ENCODE peak calls at places on chromosomes 4 and X, in seven cellular contexts. One of them, this sample, is unnamed.

GRCh38 chr4:85370400-85371032 is 104.4 kb upstream of the ARHGAP24 start:
- DNase-seq in amygdala: peak; percentile 3
- DNase-seq in kidney epithelial cell: peak; percentile 7
- DNase-seq in mesenchymal stem cell: peak; percentile 65
- DNase-seq in left cardiac atrium: peak; percentile 22
- DNase-seq in neural progenitor cell: peak; percentile 67
- DNase-seq in cardiac fibroblast: peak; percentile 58
- DNase-seq in this sample: peak; percentile 67

GRCh38 chr4:176538217-176538925 is 218.6 kb downstream of the SPCS3 start:
- DNase-seq in amygdala: no peak
- DNase-seq in kidney epithelial cell: peak; percentile 56
- DNase-seq in mesenchymal stem cell: peak; percentile 90
- DNase-seq in left cardiac atrium: no peak
- DNase-seq in neural progenitor cell: no peak
- DNase-seq in cardiac fibroblast: peak; percentile 71
- DNase-seq in this sample: no peak

GRCh38 chrX:1165535-1166196 is 46.8 kb downstream of the CRLF2 start:
- DNase-seq in amygdala: no peak
- DNase-seq in kidney epithelial cell: no peak
- DNase-seq in mesenchymal stem cell: peak; percentile 50
- DNase-seq in left cardiac atrium: no peak
- DNase-seq in neural progenitor cell: peak; percentile 38
- DNase-seq in cardiac fibroblast: peak; percentile 0
- DNase-seq in this sample: peak; percentile 74

GRCh38 chr4:8439914-8440490 is 521 bp downstream of the ACOX3 start:
- DNase-seq in amygdala: no peak
- DNase-seq in kidney epithelial cell: no peak
- DNase-seq in mesenchymal stem cell: no peak
- DNase-seq in left cardiac atrium: no peak
- DNase-seq in neural progenitor cell: peak; percentile 38
- DNase-seq in cardiac fibroblast: peak; percentile 43
- DNase-seq in this sample: peak; percentile 43

GRCh38 chrX:17409566-17410290 is 34.7 kb downstream of the NHS start:
- DNase-seq in amygdala: no peak
- DNase-seq in kidney epithelial cell: no peak
- DNase-seq in mesenchymal stem cell: no peak
- DNase-seq in left cardiac atrium: no peak
- DNase-seq in neural progenitor cell: peak; percentile 11
- DNase-seq in cardiac fibroblast: no peak
- DNase-seq in this sample: peak; percentile 42

GRCh38 chr4:52914051-52914605 is 52.0 kb downstream of the RASL11B start:
- DNase-seq in amygdala: no peak
- DNase-seq in kidney epithelial cell: no peak
- DNase-seq in mesenchymal stem cell: peak; percentile 37
- DNase-seq in left cardiac atrium: no peak
- DNase-seq in neural progenitor cell: no peak
- DNase-seq in cardiac fibroblast: peak; percentile 84
- DNase-seq in this sample: no peak

GRCh38 chr4:21090098-21090666 is 389.9 kb downstream of the PACRGL start:
- DNase-seq in amygdala: no peak
- DNase-seq in kidney epithelial cell: no peak
- DNase-seq in mesenchymal stem cell: no peak
- DNase-seq in left cardiac atrium: no peak
- DNase-seq in neural progenitor cell: no peak
- DNase-seq in cardiac fibroblast: no peak
- DNase-seq in this sample: no peak

GRCh38 chr4:11878241-11878640 is 449.5 kb upstream of the HS3ST1 start:
- DNase-seq in amygdala: no peak
- DNase-seq in kidney epithelial cell: no peak
- DNase-seq in mesenchymal stem cell: no peak
- DNase-seq in left cardiac atrium: no peak
- DNase-seq in neural progenitor cell: no peak
- DNase-seq in cardiac fibroblast: no peak
- DNase-seq in this sample: no peak

GRCh38 chr4:122480023-122480422 is 23.5 kb upstream of the IL2 start:
- DNase-seq in amygdala: no peak
- DNase-seq in kidney epithelial cell: no peak
- DNase-seq in mesenchymal stem cell: peak; percentile 63
- DNase-seq in left cardiac atrium: no peak
- DNase-seq in neural progenitor cell: no peak
- DNase-seq in cardiac fibroblast: peak; percentile 78
- DNase-seq in this sample: peak; percentile 3

GRCh38 chr4:126611900-126612299 is 1020.9 kb upstream of the INTU start:
- DNase-seq in amygdala: no peak
- DNase-seq in kidney epithelial cell: peak; percentile 7
- DNase-seq in mesenchymal stem cell: peak; percentile 33
- DNase-seq in left cardiac atrium: no peak
- DNase-seq in neural progenitor cell: no peak
- DNase-seq in cardiac fibroblast: peak; percentile 5
- DNase-seq in this sample: peak; percentile 11

GRCh38 chr4:114386637-114387233 is 211.9 kb upstream of the UGT8 start:
- DNase-seq in amygdala: no peak
- DNase-seq in kidney epithelial cell: no peak
- DNase-seq in mesenchymal stem cell: peak; percentile 51
- DNase-seq in left cardiac atrium: no peak
- DNase-seq in neural progenitor cell: peak; percentile 41
- DNase-seq in cardiac fibroblast: peak; percentile 63
- DNase-seq in this sample: peak; percentile 53

GRCh38 chrX:33126469-33126868 is 84.9 kb downstream of the DMD start:
- DNase-seq in amygdala: no peak
- DNase-seq in kidney epithelial cell: no peak
- DNase-seq in mesenchymal stem cell: no peak
- DNase-seq in left cardiac atrium: no peak
- DNase-seq in neural progenitor cell: no peak
- DNase-seq in cardiac fibroblast: no peak
- DNase-seq in this sample: no peak

GRCh38 chrX:47264507-47265173 is 31.8 kb downstream of the USP11 start:
- DNase-seq in amygdala: no peak
- DNase-seq in kidney epithelial cell: peak; percentile 39
- DNase-seq in mesenchymal stem cell: peak; percentile 54
- DNase-seq in left cardiac atrium: no peak
- DNase-seq in neural progenitor cell: no peak
- DNase-seq in cardiac fibroblast: peak; percentile 37
- DNase-seq in this sample: no peak

GRCh38 chr4:157121396-157121795 is 45.4 kb downstream of the GLRB start:
- DNase-seq in amygdala: no peak
- DNase-seq in kidney epithelial cell: no peak
- DNase-seq in mesenchymal stem cell: no peak
- DNase-seq in left cardiac atrium: no peak
- DNase-seq in neural progenitor cell: no peak
- DNase-seq in cardiac fibroblast: no peak
- DNase-seq in this sample: no peak

GRCh38 chr4:121156822-121157769 is 7.0 kb downstream of the TNIP3 start:
- DNase-seq in amygdala: no peak
- DNase-seq in kidney epithelial cell: no peak
- DNase-seq in mesenchymal stem cell: peak; percentile 54
- DNase-seq in left cardiac atrium: peak; percentile 33
- DNase-seq in neural progenitor cell: peak; percentile 77
- DNase-seq in cardiac fibroblast: peak; percentile 27
- DNase-seq in this sample: peak; percentile 66

GRCh38 chr4:152956650-152957436 is 20.7 kb downstream of the FHDC1 start:
- DNase-seq in amygdala: no peak
- DNase-seq in kidney epithelial cell: no peak
- DNase-seq in mesenchymal stem cell: peak; percentile 82
- DNase-seq in left cardiac atrium: no peak
- DNase-seq in neural progenitor cell: no peak
- DNase-seq in cardiac fibroblast: peak; percentile 21
- DNase-seq in this sample: peak; percentile 87

GRCh38 chr4:85756938-85757337 is 282.0 kb downstream of the ARHGAP24 start:
- DNase-seq in amygdala: no peak
- DNase-seq in kidney epithelial cell: no peak
- DNase-seq in mesenchymal stem cell: peak; percentile 62
- DNase-seq in left cardiac atrium: no peak
- DNase-seq in neural progenitor cell: peak; percentile 58
- DNase-seq in cardiac fibroblast: peak; percentile 82
- DNase-seq in this sample: peak; percentile 60

GRCh38 chr4:143524211-143524610 is 10.7 kb downstream of the SMARCA5 start:
- DNase-seq in amygdala: no peak
- DNase-seq in kidney epithelial cell: no peak
- DNase-seq in mesenchymal stem cell: no peak
- DNase-seq in left cardiac atrium: no peak
- DNase-seq in neural progenitor cell: no peak
- DNase-seq in cardiac fibroblast: no peak
- DNase-seq in this sample: no peak

GRCh38 chrX:45850197-45850774 is 649.6 kb upstream of the DIPK2B start:
- DNase-seq in amygdala: no peak
- DNase-seq in kidney epithelial cell: no peak
- DNase-seq in mesenchymal stem cell: peak; percentile 36
- DNase-seq in left cardiac atrium: no peak
- DNase-seq in neural progenitor cell: peak; percentile 36
- DNase-seq in cardiac fibroblast: no peak
- DNase-seq in this sample: peak; percentile 21

GRCh38 chr4:169039271-169039954 is 29.4 kb upstream of the CBR4 start:
- DNase-seq in amygdala: no peak
- DNase-seq in kidney epithelial cell: no peak
- DNase-seq in mesenchymal stem cell: no peak
- DNase-seq in left cardiac atrium: no peak
- DNase-seq in neural progenitor cell: no peak
- DNase-seq in cardiac fibroblast: no peak
- DNase-seq in this sample: no peak

GRCh38 chrX:134745636-134746378 is 87.5 kb upstream of the PLAC1 start:
- DNase-seq in amygdala: no peak
- DNase-seq in kidney epithelial cell: no peak
- DNase-seq in mesenchymal stem cell: no peak
- DNase-seq in left cardiac atrium: no peak
- DNase-seq in neural progenitor cell: no peak
- DNase-seq in cardiac fibroblast: no peak
- DNase-seq in this sample: no peak

GRCh38 chr4:77021614-77022089 is 54.1 kb downstream of the CCNI start:
- DNase-seq in amygdala: no peak
- DNase-seq in kidney epithelial cell: no peak
- DNase-seq in mesenchymal stem cell: peak; percentile 77
- DNase-seq in left cardiac atrium: no peak
- DNase-seq in neural progenitor cell: no peak
- DNase-seq in cardiac fibroblast: peak; percentile 96
- DNase-seq in this sample: no peak

GRCh38 chrX:65195621-65196020 is 219.4 kb upstream of the ZC4H2 start:
- DNase-seq in amygdala: no peak
- DNase-seq in kidney epithelial cell: no peak
- DNase-seq in mesenchymal stem cell: no peak
- DNase-seq in left cardiac atrium: no peak
- DNase-seq in neural progenitor cell: no peak
- DNase-seq in cardiac fibroblast: no peak
- DNase-seq in this sample: peak; percentile 11

GRCh38 chr4:62288803-62289541 is 1088.8 kb downstream of the ADGRL3 start:
- DNase-seq in amygdala: no peak
- DNase-seq in kidney epithelial cell: no peak
- DNase-seq in mesenchymal stem cell: peak; percentile 38
- DNase-seq in left cardiac atrium: no peak
- DNase-seq in neural progenitor cell: peak; percentile 42
- DNase-seq in cardiac fibroblast: no peak
- DNase-seq in this sample: no peak

GRCh38 chr4:173448919-173449641 is 50.2 kb upstream of the SCRG1 start:
- DNase-seq in amygdala: no peak
- DNase-seq in kidney epithelial cell: no peak
- DNase-seq in mesenchymal stem cell: no peak
- DNase-seq in left cardiac atrium: peak; percentile 25
- DNase-seq in neural progenitor cell: no peak
- DNase-seq in cardiac fibroblast: no peak
- DNase-seq in this sample: no peak

GRCh38 chr4:38715076-38715475 is 51.1 kb downstream of the KLF3 start:
- DNase-seq in amygdala: no peak
- DNase-seq in kidney epithelial cell: no peak
- DNase-seq in mesenchymal stem cell: no peak
- DNase-seq in left cardiac atrium: no peak
- DNase-seq in neural progenitor cell: no peak
- DNase-seq in cardiac fibroblast: no peak
- DNase-seq in this sample: no peak

GRCh38 chr4:91147067-91147466 is 1019.9 kb downstream of the CCSER1 start:
- DNase-seq in amygdala: no peak
- DNase-seq in kidney epithelial cell: no peak
- DNase-seq in mesenchymal stem cell: no peak
- DNase-seq in left cardiac atrium: no peak
- DNase-seq in neural progenitor cell: no peak
- DNase-seq in cardiac fibroblast: no peak
- DNase-seq in this sample: no peak

GRCh38 chr4:98289375-98289774 is 28.2 kb downstream of the RAP1GDS1 start:
- DNase-seq in amygdala: no peak
- DNase-seq in kidney epithelial cell: no peak
- DNase-seq in mesenchymal stem cell: no peak
- DNase-seq in left cardiac atrium: no peak
- DNase-seq in neural progenitor cell: no peak
- DNase-seq in cardiac fibroblast: no peak
- DNase-seq in this sample: no peak

GRCh38 chr4:6767341-6767724 is 15.2 kb upstream of the KIAA0232 start:
- DNase-seq in amygdala: no peak
- DNase-seq in kidney epithelial cell: no peak
- DNase-seq in mesenchymal stem cell: no peak
- DNase-seq in left cardiac atrium: no peak
- DNase-seq in neural progenitor cell: no peak
- DNase-seq in cardiac fibroblast: no peak
- DNase-seq in this sample: no peak

GRCh38 chrX:110795645-110796510 is at the start of gene CHRDL1:
- DNase-seq in amygdala: peak; percentile 1
- DNase-seq in kidney epithelial cell: no peak
- DNase-seq in mesenchymal stem cell: peak; percentile 13
- DNase-seq in left cardiac atrium: peak; percentile 29
- DNase-seq in neural progenitor cell: peak; percentile 50
- DNase-seq in cardiac fibroblast: no peak
- DNase-seq in this sample: peak; percentile 78

GRCh38 chr4:14529653-14530052 is 472.6 kb upstream of the CPEB2 start:
- DNase-seq in amygdala: no peak
- DNase-seq in kidney epithelial cell: no peak
- DNase-seq in mesenchymal stem cell: peak; percentile 57
- DNase-seq in left cardiac atrium: no peak
- DNase-seq in neural progenitor cell: peak; percentile 56
- DNase-seq in cardiac fibroblast: peak; percentile 20
- DNase-seq in this sample: no peak

GRCh38 chr4:52028970-52029369 is 8.8 kb upstream of the LRRC66 start:
- DNase-seq in amygdala: no peak
- DNase-seq in kidney epithelial cell: peak; percentile 31
- DNase-seq in mesenchymal stem cell: peak; percentile 54
- DNase-seq in left cardiac atrium: no peak
- DNase-seq in neural progenitor cell: no peak
- DNase-seq in cardiac fibroblast: peak; percentile 52
- DNase-seq in this sample: no peak

GRCh38 chr4:8744083-8744805 is 127.4 kb downstream of the HMX1 start:
- DNase-seq in amygdala: no peak
- DNase-seq in kidney epithelial cell: no peak
- DNase-seq in mesenchymal stem cell: no peak
- DNase-seq in left cardiac atrium: no peak
- DNase-seq in neural progenitor cell: no peak
- DNase-seq in cardiac fibroblast: no peak
- DNase-seq in this sample: peak; percentile 12

GRCh38 chr4:176189891-176190795 is 5.2 kb downstream of the SPATA4 start:
- DNase-seq in amygdala: no peak
- DNase-seq in kidney epithelial cell: no peak
- DNase-seq in mesenchymal stem cell: peak; percentile 5
- DNase-seq in left cardiac atrium: no peak
- DNase-seq in neural progenitor cell: no peak
- DNase-seq in cardiac fibroblast: no peak
- DNase-seq in this sample: no peak

GRCh38 chr4:119861731-119862130 is 204.9 kb downstream of the MAD2L1 start:
- DNase-seq in amygdala: no peak
- DNase-seq in kidney epithelial cell: no peak
- DNase-seq in mesenchymal stem cell: no peak
- DNase-seq in left cardiac atrium: no peak
- DNase-seq in neural progenitor cell: no peak
- DNase-seq in cardiac fibroblast: no peak
- DNase-seq in this sample: no peak

GRCh38 chr4:53281438-53281837 is 84.4 kb downstream of the SCFD2 start:
- DNase-seq in amygdala: no peak
- DNase-seq in kidney epithelial cell: no peak
- DNase-seq in mesenchymal stem cell: peak; percentile 43
- DNase-seq in left cardiac atrium: no peak
- DNase-seq in neural progenitor cell: no peak
- DNase-seq in cardiac fibroblast: no peak
- DNase-seq in this sample: no peak